ENCODE peak calls at places on chromosomes 16 and 17, in nine cellular contexts. Y, Q, O, I, R, H, V, B and E are unnamed samples.

GRCh38 chr17:44105941-44106340 is 17.5 kb downstream of the HDAC5 start:
- DNase-seq in Y (no peak), Q (no peak), O (no peak), I (no peak), R (no peak), H (no peak), V (peak; percentile 54), B (no peak), E (no peak)

GRCh38 chr16:787261-787966 is 767 bp downstream of the RPUSD1 start:
- DNase-seq in Y (no peak), Q (no peak), O (no peak), I (no peak), R (no peak), H (no peak), V (peak; percentile 19), B (no peak), E (peak; percentile 28)

GRCh38 chr17:35022536-35023063 is 40.9 kb downstream of the RFFL start:
- DNase-seq in Y (peak; percentile 69), Q (no peak), O (peak; percentile 74), I (peak; percentile 78), R (peak; percentile 71), H (peak; percentile 19), V (no peak), B (peak; percentile 71), E (peak; percentile 59)

GRCh38 chr16:19153876-19154275 is 14.2 kb upstream of the SYT17 start:
- DNase-seq in Y (no peak), Q (peak; percentile 56), O (peak; percentile 59), I (no peak), R (no peak), H (no peak), V (peak; percentile 54), B (no peak), E (no peak)

GRCh38 chr17:31390426-31390747 is 1.1 kb upstream of the RAB11FIP4 start:
- DNase-seq in Y (no peak), Q (no peak), O (no peak), I (no peak), R (no peak), H (no peak), V (no peak), B (no peak), E (no peak)

GRCh38 chr17:42895185-42895555 is 5.4 kb upstream of the G6PC1 start:
- DNase-seq in Y (no peak), Q (no peak), O (peak; percentile 86), I (peak; percentile 80), R (no peak), H (no peak), V (no peak), B (no peak), E (peak; percentile 52)

GRCh38 chr17:81309140-81309858 is 14.2 kb upstream of the SLC38A10 start:
- DNase-seq in Y (no peak), Q (peak; percentile 96), O (peak; percentile 99), I (peak; percentile 94), R (no peak), H (no peak), V (no peak), B (peak; percentile 92), E (peak; percentile 96)

GRCh38 chr16:24980077-24980793 is 34.9 kb downstream of the ARHGAP17 start:
- DNase-seq in Y (no peak), Q (no peak), O (no peak), I (peak; percentile 87), R (no peak), H (no peak), V (peak; percentile 43), B (peak; percentile 54), E (no peak)

GRCh38 chr17:16551878-16552636 is 16.9 kb downstream of the ZNF287 start:
- DNase-seq in Y (no peak), Q (no peak), O (no peak), I (no peak), R (no peak), H (no peak), V (no peak), B (no peak), E (no peak)
- H3K9me3 ChIP-seq in Y (peaks cover 50% of the 10 kb centered on the region), Q (peaks cover 42% of the 10 kb centered on the region), O (peaks cover 99% of the 10 kb centered on the region), I (peaks cover 71% of the 10 kb centered on the region), R (peaks cover 47% of the 10 kb centered on the region), H (peaks cover 100% of the 10 kb centered on the region), V (peaks cover 61% of the 10 kb centered on the region), B (no peaks in the 10 kb centered on the region), E (peaks cover 91% of the 10 kb centered on the region)

GRCh38 chr16:49281843-49282642 is 405 bp upstream of the CBLN1 start:
- DNase-seq in Y (no peak), Q (peak; percentile 92), O (peak; percentile 78), I (peak; percentile 63), R (peak; percentile 84), H (no peak), V (peak; percentile 97), B (peak; percentile 84), E (peak; percentile 91)

GRCh38 chr16:49281481-49281842 is at the start of gene CBLN1:
- DNase-seq in Y (no peak), Q (no peak), O (no peak), I (no peak), R (no peak), H (no peak), V (no peak), B (no peak), E (no peak)

GRCh38 chr16:49278944-49279725 is 2.5 kb downstream of the CBLN1 start:
- DNase-seq in Y (no peak), Q (no peak), O (no peak), I (no peak), R (no peak), H (no peak), V (no peak), B (no peak), E (no peak)

GRCh38 chr16:49280022-49280741 is 1.5 kb downstream of the CBLN1 start:
- DNase-seq in Y (no peak), Q (no peak), O (no peak), I (no peak), R (no peak), H (no peak), V (no peak), B (no peak), E (no peak)

DNA sequence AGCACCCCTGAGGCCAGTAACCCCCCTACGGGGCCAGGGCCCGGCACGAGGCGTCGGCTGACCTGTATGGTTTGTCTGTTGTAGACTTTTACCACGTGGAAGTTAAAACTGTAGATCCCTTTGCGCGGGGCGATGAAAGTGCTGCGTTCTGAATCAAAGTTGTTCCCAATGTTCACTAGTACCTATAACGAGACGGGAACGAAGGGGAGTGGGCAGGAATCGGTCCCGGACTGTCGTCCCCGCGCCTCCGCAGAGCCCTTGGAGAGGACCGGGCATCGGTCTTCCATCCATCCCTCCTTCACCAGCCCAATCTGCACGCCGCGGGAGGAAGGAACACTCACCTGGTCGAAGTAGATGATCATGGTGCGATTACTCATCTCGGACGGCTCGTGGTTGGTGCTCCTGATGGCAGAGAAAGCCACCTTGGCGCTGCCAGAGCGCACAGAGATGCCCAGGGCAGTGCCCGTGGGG is 742 bp downstream of the CBLN1 start:
- DNase-seq in Y (no peak), Q (no peak), O (no peak), I (no peak), R (no peak), H (no peak), V (no peak), B (no peak), E (no peak)
- H3K4me1 ChIP-seq in Y (no peaks in the 10 kb centered on the region), Q (peaks cover 8% of the 10 kb centered on the region), O (peaks cover 3% of the 10 kb centered on the region), I (peaks cover 14% of the 10 kb centered on the region), R (no peaks in the 10 kb centered on the region), H (peaks cover 22% of the 10 kb centered on the region), V (peaks cover 8% of the 10 kb centered on the region), B (peaks cover 61% of the 10 kb centered on the region), E (peaks cover 50% of the 10 kb centered on the region)

GRCh38 chr16:3993052-3993785 is 112.7 kb upstream of the CREBBP start:
- DNase-seq in Y (no peak), Q (no peak), O (no peak), I (no peak), R (no peak), H (no peak), V (no peak), B (no peak), E (no peak)

GRCh38 chr16:3992297-3993051 is 112.0 kb upstream of the CREBBP start:
- DNase-seq in Y (no peak), Q (no peak), O (no peak), I (no peak), R (no peak), H (no peak), V (no peak), B (no peak), E (no peak)

GRCh38 chr16:3987231-3987630 is 106.7 kb upstream of the CREBBP start:
- DNase-seq in Y (no peak), Q (no peak), O (no peak), I (no peak), R (no peak), H (no peak), V (no peak), B (no peak), E (no peak)

GRCh38 chr16:3986235-3986544 is 105.7 kb upstream of the CREBBP start:
- DNase-seq in Y (no peak), Q (no peak), O (no peak), I (no peak), R (no peak), H (no peak), V (no peak), B (no peak), E (no peak)

GRCh38 chr16:3988824-3989223 is 108.3 kb upstream of the CREBBP start:
- DNase-seq in Y (no peak), Q (no peak), O (no peak), I (no peak), R (no peak), H (no peak), V (no peak), B (no peak), E (no peak)
- TF ChIP-seq CTCF in Y (no peak), Q (no peak), O (no peak), I (no peak), R (no peak), H (no peak), V (no peak), B (no peak), E (no peak)

DNA sequence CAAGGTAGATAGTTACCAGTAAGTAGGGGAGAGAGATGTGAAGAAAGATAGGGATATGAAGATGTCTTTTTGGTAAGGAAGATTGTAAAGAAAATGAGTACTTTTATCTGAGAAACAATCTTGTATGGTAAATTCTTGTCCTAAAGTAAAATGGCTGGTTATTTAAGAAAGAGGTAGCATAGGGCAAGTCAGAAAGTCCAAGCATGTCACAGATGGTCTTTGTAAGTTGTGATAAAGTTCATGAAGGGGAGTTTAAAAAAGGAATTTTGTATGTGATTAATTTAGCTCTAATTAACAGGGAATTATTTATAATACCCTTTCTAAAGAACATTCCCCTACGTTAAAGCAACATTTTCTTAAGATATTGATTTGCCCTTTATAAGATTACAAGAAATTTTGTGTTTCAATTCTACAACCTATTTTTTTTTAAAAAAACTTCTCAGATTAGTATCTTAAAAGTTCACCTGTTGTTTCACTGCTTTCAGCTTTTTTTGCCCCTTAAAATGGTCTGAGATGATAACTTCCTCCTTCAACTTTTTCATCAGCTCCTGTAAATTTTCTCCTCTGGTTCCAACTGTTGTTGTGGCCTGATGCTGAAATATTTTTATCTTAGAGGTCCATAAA is 16.2 kb upstream of the CPHXL start:
- DNase-seq in Y (no peak), Q (no peak), O (no peak), I (no peak), R (no peak), H (no peak), V (peak; percentile 55), B (no peak), E (no peak)
- H3K9me3 ChIP-seq in Y (no peaks in the 10 kb centered on the region), Q (peaks cover 35% of the 10 kb centered on the region), O (peaks cover 35% of the 10 kb centered on the region), I (no peaks in the 10 kb centered on the region), R (peaks cover 24% of the 10 kb centered on the region), H (peaks cover 29% of the 10 kb centered on the region), V (peaks cover 36% of the 10 kb centered on the region), B (no peaks in the 10 kb centered on the region), E (peaks cover 9% of the 10 kb centered on the region)

GRCh38 chr17:40317345-40317873 is 8.4 kb downstream of the RARA start:
- DNase-seq in Y (no peak), Q (peak; percentile 81), O (peak; percentile 93), I (peak; percentile 78), R (no peak), H (no peak), V (peak; percentile 70), B (peak; percentile 65), E (peak; percentile 71)
- H3K4me1 ChIP-seq in Y (peaks cover 76% of the 10 kb centered on the region), Q (peaks cover 19% of the 10 kb centered on the region), O (peaks cover 86% of the 10 kb centered on the region), I (peaks cover 89% of the 10 kb centered on the region), R (peaks cover 67% of the 10 kb centered on the region), H (peaks cover 61% of the 10 kb centered on the region), V (peaks cover 49% of the 10 kb centered on the region), B (peaks cover 96% of the 10 kb centered on the region), E (peaks cover 88% of the 10 kb centered on the region)